ENCODE peak calls at places on chromosomes 2 and 18, in six cellular contexts. One of them, this sample, is unnamed.

GRCh38 chr2:198325359-198325758 is 521.0 kb downstream of the PLCL1 start:
- DNase-seq in fibroblast of villous mesenchyme: no peak
- DNase-seq in BE2C: no peak
- DNase-seq in A549: no peak
- DNase-seq in endothelial cell: no peak
- DNase-seq in adrenal gland: no peak
- DNase-seq in this sample: no peak

GRCh38 chr18:33440384-33441043 is at the start of gene CCDC178:
- DNase-seq in fibroblast of villous mesenchyme: no peak
- DNase-seq in BE2C: no peak
- DNase-seq in A549: no peak
- DNase-seq in endothelial cell: peak; percentile 71
- DNase-seq in adrenal gland: no peak
- DNase-seq in this sample: peak; percentile 82

GRCh38 chr2:170324640-170325046 is 146.7 kb downstream of the MYO3B start:
- DNase-seq in fibroblast of villous mesenchyme: peak; percentile 43
- DNase-seq in BE2C: peak; percentile 24
- DNase-seq in A549: peak; percentile 54
- DNase-seq in endothelial cell: peak; percentile 59
- DNase-seq in adrenal gland: peak; percentile 30
- DNase-seq in this sample: peak; percentile 48

GRCh38 chr2:46847185-46847710 is 68.4 kb downstream of the MCFD2 start:
- DNase-seq in fibroblast of villous mesenchyme: peak; percentile 96
- DNase-seq in BE2C: peak; percentile 94
- DNase-seq in A549: peak; percentile 90
- DNase-seq in endothelial cell: no peak
- DNase-seq in adrenal gland: peak; percentile 97
- DNase-seq in this sample: no peak

GRCh38 chr2:112048887-112049286 is 6.2 kb upstream of the TMEM87B start:
- DNase-seq in fibroblast of villous mesenchyme: peak; percentile 70
- DNase-seq in BE2C: no peak
- DNase-seq in A549: peak; percentile 65
- DNase-seq in endothelial cell: peak; percentile 35
- DNase-seq in adrenal gland: peak; percentile 66
- DNase-seq in this sample: no peak

GRCh38 chr2:174343638-174344455 is 9.1 kb downstream of the SP9 start:
- DNase-seq in fibroblast of villous mesenchyme: no peak
- DNase-seq in BE2C: no peak
- DNase-seq in A549: no peak
- DNase-seq in endothelial cell: peak; percentile 25
- DNase-seq in adrenal gland: no peak
- DNase-seq in this sample: peak; percentile 44

GRCh38 chr2:182650704-182651103 is 65.4 kb upstream of the DNAJC10 start:
- DNase-seq in fibroblast of villous mesenchyme: peak; percentile 75
- DNase-seq in BE2C: no peak
- DNase-seq in A549: peak; percentile 53
- DNase-seq in endothelial cell: no peak
- DNase-seq in adrenal gland: no peak
- DNase-seq in this sample: no peak

GRCh38 chr2:85920810-85921545 is 32.2 kb upstream of the ST3GAL5 start:
- DNase-seq in fibroblast of villous mesenchyme: peak; percentile 53
- DNase-seq in BE2C: no peak
- DNase-seq in A549: peak; percentile 56
- DNase-seq in endothelial cell: no peak
- DNase-seq in adrenal gland: no peak
- DNase-seq in this sample: no peak

GRCh38 chr18:57807336-57808117 is 4.4 kb upstream of the ATP8B1 start:
- DNase-seq in fibroblast of villous mesenchyme: peak; percentile 14
- DNase-seq in BE2C: no peak
- DNase-seq in A549: no peak
- DNase-seq in endothelial cell: no peak
- DNase-seq in adrenal gland: no peak
- DNase-seq in this sample: no peak

GRCh38 chr18:55064073-55064472 is 104.8 kb upstream of the CCDC68 start:
- DNase-seq in fibroblast of villous mesenchyme: no peak
- DNase-seq in BE2C: no peak
- DNase-seq in A549: no peak
- DNase-seq in endothelial cell: no peak
- DNase-seq in adrenal gland: no peak
- DNase-seq in this sample: no peak

GRCh38 chr2:36338827-36339145 is 16.8 kb upstream of the CRIM1 start:
- DNase-seq in fibroblast of villous mesenchyme: no peak
- DNase-seq in BE2C: no peak
- DNase-seq in A549: peak; percentile 48
- DNase-seq in endothelial cell: no peak
- DNase-seq in adrenal gland: no peak
- DNase-seq in this sample: no peak

GRCh38 chr2:33670392-33670937 is 71.4 kb upstream of the FAM98A start:
- DNase-seq in fibroblast of villous mesenchyme: no peak
- DNase-seq in BE2C: peak; percentile 34
- DNase-seq in A549: peak; percentile 47
- DNase-seq in endothelial cell: no peak
- DNase-seq in adrenal gland: no peak
- DNase-seq in this sample: no peak

GRCh38 chr2:118153433-118153832 is 65.2 kb downstream of the INSIG2 start:
- DNase-seq in fibroblast of villous mesenchyme: no peak
- DNase-seq in BE2C: no peak
- DNase-seq in A549: no peak
- DNase-seq in endothelial cell: no peak
- DNase-seq in adrenal gland: no peak
- DNase-seq in this sample: no peak

GRCh38 chr2:37397166-37397565 is 52.7 kb downstream of the QPCT start:
- DNase-seq in fibroblast of villous mesenchyme: no peak
- DNase-seq in BE2C: no peak
- DNase-seq in A549: no peak
- DNase-seq in endothelial cell: no peak
- DNase-seq in adrenal gland: no peak
- DNase-seq in this sample: no peak

GRCh38 chr2:169349528-169349927 is 12.8 kb downstream of the LRP2 start:
- DNase-seq in fibroblast of villous mesenchyme: no peak
- DNase-seq in BE2C: no peak
- DNase-seq in A549: no peak
- DNase-seq in endothelial cell: no peak
- DNase-seq in adrenal gland: no peak
- DNase-seq in this sample: no peak

GRCh38 chr2:45836316-45836715 is 184.8 kb downstream of the PRKCE start:
- DNase-seq in fibroblast of villous mesenchyme: no peak
- DNase-seq in BE2C: no peak
- DNase-seq in A549: no peak
- DNase-seq in endothelial cell: no peak
- DNase-seq in adrenal gland: no peak
- DNase-seq in this sample: no peak

GRCh38 chr18:74869904-74870863 is 272.5 kb downstream of the ZNF407 start:
- DNase-seq in fibroblast of villous mesenchyme: no peak
- DNase-seq in BE2C: no peak
- DNase-seq in A549: no peak
- DNase-seq in endothelial cell: no peak
- DNase-seq in adrenal gland: no peak
- DNase-seq in this sample: no peak

GRCh38 chr18:78902795-78903435 is 76.7 kb upstream of the SALL3 start:
- DNase-seq in fibroblast of villous mesenchyme: no peak
- DNase-seq in BE2C: no peak
- DNase-seq in A549: no peak
- DNase-seq in endothelial cell: no peak
- DNase-seq in adrenal gland: no peak
- DNase-seq in this sample: no peak

GRCh38 chr18:49172246-49172645 is 221.5 kb upstream of the SMAD7 start:
- DNase-seq in fibroblast of villous mesenchyme: no peak
- DNase-seq in BE2C: no peak
- DNase-seq in A549: no peak
- DNase-seq in endothelial cell: no peak
- DNase-seq in adrenal gland: no peak
- DNase-seq in this sample: no peak

GRCh38 chr2:83022631-83023210 is 1436.4 kb downstream of the SUCLG1 start:
- DNase-seq in fibroblast of villous mesenchyme: peak; percentile 7
- DNase-seq in BE2C: no peak
- DNase-seq in A549: no peak
- DNase-seq in endothelial cell: no peak
- DNase-seq in adrenal gland: no peak
- DNase-seq in this sample: no peak

GRCh38 chr2:149928026-149928425 is 340.5 kb upstream of the MMADHC start:
- DNase-seq in fibroblast of villous mesenchyme: no peak
- DNase-seq in BE2C: no peak
- DNase-seq in A549: no peak
- DNase-seq in endothelial cell: no peak
- DNase-seq in adrenal gland: no peak
- DNase-seq in this sample: no peak

GRCh38 chr18:22233271-22233670 is 63.9 kb downstream of the GATA6 start:
- DNase-seq in fibroblast of villous mesenchyme: no peak
- DNase-seq in BE2C: no peak
- DNase-seq in A549: no peak
- DNase-seq in endothelial cell: no peak
- DNase-seq in adrenal gland: no peak
- DNase-seq in this sample: no peak

GRCh38 chr2:24642351-24642750 is 150.8 kb downstream of the PTRHD1 start:
- DNase-seq in fibroblast of villous mesenchyme: no peak
- DNase-seq in BE2C: no peak
- DNase-seq in A549: no peak
- DNase-seq in endothelial cell: no peak
- DNase-seq in adrenal gland: no peak
- DNase-seq in this sample: no peak

GRCh38 chr18:46518438-46518837 is 138.6 kb downstream of the LOXHD1 start:
- DNase-seq in fibroblast of villous mesenchyme: no peak
- DNase-seq in BE2C: peak; percentile 28
- DNase-seq in A549: peak; percentile 3
- DNase-seq in endothelial cell: no peak
- DNase-seq in adrenal gland: no peak
- DNase-seq in this sample: peak; percentile 25

GRCh38 chr2:62143696-62144095 is 52.2 kb upstream of the B3GNT2 start:
- DNase-seq in fibroblast of villous mesenchyme: no peak
- DNase-seq in BE2C: no peak
- DNase-seq in A549: no peak
- DNase-seq in endothelial cell: no peak
- DNase-seq in adrenal gland: no peak
- DNase-seq in this sample: no peak

GRCh38 chr18:23059541-23060465 is 75.5 kb upstream of the CABLES1 start:
- DNase-seq in fibroblast of villous mesenchyme: peak; percentile 30
- DNase-seq in BE2C: no peak
- DNase-seq in A549: no peak
- DNase-seq in endothelial cell: no peak
- DNase-seq in adrenal gland: no peak
- DNase-seq in this sample: no peak

GRCh38 chr2:163897799-163898198 is 162.0 kb upstream of the FIGN start:
- DNase-seq in fibroblast of villous mesenchyme: no peak
- DNase-seq in BE2C: no peak
- DNase-seq in A549: no peak
- DNase-seq in endothelial cell: no peak
- DNase-seq in adrenal gland: no peak
- DNase-seq in this sample: no peak

GRCh38 chr18:21632393-21632792 is 20.3 kb downstream of the SNRPD1 start:
- DNase-seq in fibroblast of villous mesenchyme: peak; percentile 21
- DNase-seq in BE2C: no peak
- DNase-seq in A549: no peak
- DNase-seq in endothelial cell: no peak
- DNase-seq in adrenal gland: no peak
- DNase-seq in this sample: no peak

GRCh38 chr2:222859786-222860726 is 780 bp upstream of the ACSL3 start:
- DNase-seq in fibroblast of villous mesenchyme: peak; percentile 83
- DNase-seq in BE2C: peak; percentile 74
- DNase-seq in A549: peak; percentile 87
- DNase-seq in endothelial cell: peak; percentile 31
- DNase-seq in adrenal gland: peak; percentile 70
- DNase-seq in this sample: peak; percentile 10

GRCh38 chr2:168666339-168666738 is 136.1 kb upstream of the NOSTRIN start:
- DNase-seq in fibroblast of villous mesenchyme: no peak
- DNase-seq in BE2C: no peak
- DNase-seq in A549: no peak
- DNase-seq in endothelial cell: no peak
- DNase-seq in adrenal gland: no peak
- DNase-seq in this sample: no peak

GRCh38 chr2:121709776-121710469 is 26.8 kb downstream of the NIFK start:
- DNase-seq in fibroblast of villous mesenchyme: no peak
- DNase-seq in BE2C: no peak
- DNase-seq in A549: no peak
- DNase-seq in endothelial cell: no peak
- DNase-seq in adrenal gland: no peak
- DNase-seq in this sample: no peak

DNA sequence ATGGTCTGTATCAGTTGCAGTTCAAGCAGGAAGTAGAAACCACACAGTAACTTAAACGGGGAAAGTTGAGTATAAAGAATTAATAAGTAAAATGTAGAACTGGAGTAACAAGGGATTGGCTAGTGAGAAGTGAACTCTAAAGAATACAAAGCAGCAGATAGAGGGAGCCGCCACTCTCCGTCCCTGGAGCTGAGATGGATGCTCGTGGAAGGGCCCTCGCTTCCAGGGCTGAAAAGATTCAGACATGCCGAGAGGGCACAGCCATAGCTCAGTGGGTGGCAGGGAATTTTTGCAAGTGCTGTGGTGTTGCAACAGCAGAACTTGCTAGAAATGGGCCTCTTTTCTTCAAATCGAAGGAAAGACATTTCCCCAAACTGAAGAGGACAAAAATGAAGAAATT is 155.8 kb downstream of the COL6A3 start:
- DNase-seq in fibroblast of villous mesenchyme: no peak
- DNase-seq in BE2C: peak; percentile 20
- DNase-seq in A549: no peak
- DNase-seq in endothelial cell: no peak
- DNase-seq in adrenal gland: no peak
- DNase-seq in this sample: no peak
- TF ChIP-seq CTCF in fibroblast of villous mesenchyme: peak; percentile 14
- TF ChIP-seq CTCF in BE2C: peak; percentile 44
- TF ChIP-seq CTCF in A549: no peak
- TF ChIP-seq CTCF in endothelial cell: no peak
- TF ChIP-seq CTCF in adrenal gland: no peak
- TF ChIP-seq CTCF in this sample: no peak

GRCh38 chr2:49255325-49256023 is 101.2 kb upstream of the FSHR start:
- DNase-seq in fibroblast of villous mesenchyme: no peak
- DNase-seq in BE2C: peak; percentile 12
- DNase-seq in A549: no peak
- DNase-seq in endothelial cell: no peak
- DNase-seq in adrenal gland: no peak
- DNase-seq in this sample: no peak
- TF ChIP-seq CTCF in fibroblast of villous mesenchyme: no peak
- TF ChIP-seq CTCF in BE2C: peak; percentile 18
- TF ChIP-seq CTCF in A549: no peak
- TF ChIP-seq CTCF in endothelial cell: no peak
- TF ChIP-seq CTCF in adrenal gland: peak; percentile 20
- TF ChIP-seq CTCF in this sample: no peak

GRCh38 chr2:42809131-42809875 is 16.9 kb upstream of the HAAO start:
- DNase-seq in fibroblast of villous mesenchyme: no peak
- DNase-seq in BE2C: no peak
- DNase-seq in A549: no peak
- DNase-seq in endothelial cell: no peak
- DNase-seq in adrenal gland: peak; percentile 49
- DNase-seq in this sample: no peak
- TF ChIP-seq CTCF in fibroblast of villous mesenchyme: no peak
- TF ChIP-seq CTCF in BE2C: peak; percentile 21
- TF ChIP-seq CTCF in A549: no peak
- TF ChIP-seq CTCF in endothelial cell: no peak
- TF ChIP-seq CTCF in adrenal gland: no peak
- TF ChIP-seq CTCF in this sample: no peak

DNA sequence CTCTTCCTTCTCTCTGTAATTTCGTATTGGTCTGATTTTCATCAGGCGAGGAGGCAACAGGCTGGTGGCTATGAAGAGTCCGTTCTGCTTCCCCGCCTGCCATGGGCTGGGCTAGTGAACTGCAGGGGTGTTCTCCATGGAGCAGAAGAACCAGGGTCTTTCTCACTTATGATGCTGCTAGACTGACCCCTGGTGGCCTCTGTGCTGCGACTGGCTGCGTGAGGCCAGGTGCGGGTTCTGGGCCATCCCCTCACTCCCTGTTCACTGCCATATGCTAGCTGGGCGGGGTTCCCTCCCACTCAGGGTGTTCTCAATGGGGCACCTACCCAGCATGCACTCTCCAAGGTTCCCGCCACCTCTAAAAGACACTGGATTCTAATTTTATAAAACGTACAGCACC is 35.0 kb downstream of the ZAP70 start:
- DNase-seq in fibroblast of villous mesenchyme: no peak
- DNase-seq in BE2C: peak; percentile 41
- DNase-seq in A549: peak; percentile 51
- DNase-seq in endothelial cell: peak; percentile 78
- DNase-seq in adrenal gland: no peak
- DNase-seq in this sample: peak; percentile 59
- TF ChIP-seq CTCF in fibroblast of villous mesenchyme: peak; percentile 17
- TF ChIP-seq CTCF in BE2C: peak; percentile 48
- TF ChIP-seq CTCF in A549: peak; percentile 39
- TF ChIP-seq CTCF in endothelial cell: peak; percentile 15
- TF ChIP-seq CTCF in adrenal gland: no peak
- TF ChIP-seq CTCF in this sample: peak; percentile 47

This sample was measured in nephron progenitor cell.